ENCODE peak calls at places on chromosomes 3 and 15, in six cellular contexts. W, T, Y, L, R and A are unnamed samples.

GRCh38 chr15:67202091-67202490 is 52.4 kb downstream of the AAGAB start:
- DNase-seq in W (no peak), T (no peak), Y (no peak), L (no peak), R (no peak), A (no peak)

GRCh38 chr3:13567684-13568514 is 19.0 kb downstream of the FBLN2 start:
- DNase-seq in W (peak), T (no peak), Y (no peak), L (no peak), R (no peak), A (no peak)

GRCh38 chr15:68552773-68553172 is 26.0 kb upstream of the CORO2B start:
- DNase-seq in W (peak), T (no peak), Y (no peak), L (peak), R (no peak), A (no peak)

GRCh38 chr3:56269755-56270154 is 198.5 kb downstream of the ERC2 start:
- DNase-seq in W (no peak), T (no peak), Y (no peak), L (no peak), R (no peak), A (no peak)

GRCh38 chr15:39922450-39923092 is 2.5 kb upstream of the GPR176 start:
- DNase-seq in W (no peak), T (no peak), Y (no peak), L (no peak), R (no peak), A (no peak)

GRCh38 chr3:53941174-53941573 is 49.5 kb upstream of the SELENOK start:
- DNase-seq in W (no peak), T (no peak), Y (no peak), L (peak), R (no peak), A (peak)

GRCh38 chr3:29406433-29406832 is 125.6 kb downstream of the RBMS3 start:
- DNase-seq in W (no peak), T (no peak), Y (no peak), L (no peak), R (no peak), A (no peak)

GRCh38 chr3:46901591-46902187 is 24.2 kb downstream of the PTH1R start:
- DNase-seq in W (peak), T (peak), Y (no peak), L (no peak), R (no peak), A (no peak)

GRCh38 chr15:85639752-85640381 is 154.9 kb downstream of the KLHL25 start:
- DNase-seq in W (no peak), T (no peak), Y (no peak), L (no peak), R (no peak), A (no peak)

GRCh38 chr3:177427096-177427495 is 229.8 kb upstream of the TBL1XR1 start:
- DNase-seq in W (no peak), T (no peak), Y (peak), L (no peak), R (no peak), A (no peak)

GRCh38 chr15:69414702-69415161 is 583 bp downstream of the KIF23 start:
- DNase-seq in W (no peak), T (no peak), Y (peak), L (peak), R (no peak), A (peak)

DNA sequence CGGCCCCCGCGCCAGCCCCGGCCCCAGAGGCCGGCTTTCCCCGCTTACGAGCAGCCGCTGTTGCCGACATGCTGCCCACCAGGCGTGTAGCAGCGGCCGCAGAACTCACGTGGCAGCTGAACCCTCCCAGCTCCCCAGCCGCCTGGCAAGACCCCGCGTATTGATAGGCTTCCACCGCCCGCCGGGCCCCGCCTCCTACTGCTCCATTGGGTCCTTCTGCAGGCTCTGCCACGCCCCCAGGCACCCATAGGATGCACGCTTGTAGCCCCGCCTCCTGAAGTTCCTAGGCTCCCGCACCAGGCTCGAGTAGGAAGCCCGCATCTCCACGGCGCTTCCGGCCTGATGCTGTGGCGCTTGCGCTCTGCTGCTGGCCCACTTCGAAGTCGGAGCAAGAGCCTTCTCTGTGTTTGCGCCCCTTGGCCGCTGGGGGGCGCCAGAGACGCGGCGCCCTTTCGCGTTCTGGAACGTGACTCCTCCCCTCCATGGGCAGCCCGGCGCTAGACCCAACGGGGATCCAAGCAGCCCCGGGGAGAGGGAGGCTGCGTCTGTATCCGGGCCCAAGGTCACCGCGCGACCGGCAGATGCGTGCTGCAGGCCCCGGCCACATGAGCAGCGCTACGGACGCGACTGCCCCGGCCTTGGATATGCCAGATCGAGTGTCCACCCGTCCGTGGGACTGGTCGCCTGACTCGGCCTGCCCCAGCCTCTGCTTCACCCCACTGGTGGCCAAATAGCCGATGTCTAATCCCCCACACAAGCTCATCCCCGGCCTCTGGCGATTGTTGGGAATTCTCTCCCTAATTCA is at the start of the genes PARP3 and RRP9:
- DNase-seq in W (peak), T (peak), Y (peak), L (peak), R (peak), A (peak)
- TF ChIP-seq POLR2A in W (no peak), T (peak), Y (peak), L (peak), R (no peak), A (peak)

DNA sequence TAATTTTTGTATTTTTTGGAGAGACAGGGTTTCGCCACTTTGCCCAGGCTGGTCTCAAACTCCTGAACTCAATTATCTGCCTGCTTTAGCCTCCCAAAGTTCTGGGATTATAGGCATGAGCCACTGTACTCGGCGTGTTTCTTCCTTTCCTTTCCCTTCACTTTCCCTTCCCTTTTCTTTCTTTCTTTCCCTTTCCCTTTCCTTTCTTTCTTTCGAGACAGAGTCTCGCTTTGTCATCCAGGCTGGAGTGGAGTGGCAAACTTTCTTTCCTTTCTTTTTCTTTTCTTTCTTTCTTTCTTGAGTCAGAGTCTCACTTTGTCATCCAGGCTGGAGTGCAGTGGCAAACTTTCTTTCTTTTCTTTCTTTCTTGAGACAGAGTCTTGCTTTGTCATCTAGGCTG is 17.4 kb upstream of the LDHAL6B start:
- DNase-seq in W (no peak), T (no peak), Y (no peak), L (no peak), R (no peak), A (no peak)
- TF ChIP-seq POLR2A in W (no peak), T (no peak), Y (no peak), L (no peak), R (no peak), A (no peak)

GRCh38 chr15:45642203-45642932 is 7.5 kb downstream of the SQOR start:
- DNase-seq in W (no peak), T (peak), Y (peak), L (no peak), R (no peak), A (peak)

GRCh38 chr15:45647828-45648227 is 13.0 kb downstream of the SQOR start:
- DNase-seq in W (no peak), T (no peak), Y (no peak), L (no peak), R (no peak), A (no peak)

GRCh38 chr15:45644437-45644836 is 9.6 kb downstream of the SQOR start:
- DNase-seq in W (no peak), T (no peak), Y (no peak), L (no peak), R (no peak), A (no peak)

GRCh38 chr15:45646220-45646619 is 11.4 kb downstream of the SQOR start:
- DNase-seq in W (no peak), T (no peak), Y (no peak), L (no peak), R (no peak), A (no peak)

GRCh38 chr15:45645026-45645980 is 10.5 kb downstream of the SQOR start:
- DNase-seq in W (no peak), T (no peak), Y (peak), L (peak), R (no peak), A (no peak)
- TF ChIP-seq POLR2A in W (no peak), T (no peak), Y (no peak), L (no peak), R (no peak), A (no peak)

DNA sequence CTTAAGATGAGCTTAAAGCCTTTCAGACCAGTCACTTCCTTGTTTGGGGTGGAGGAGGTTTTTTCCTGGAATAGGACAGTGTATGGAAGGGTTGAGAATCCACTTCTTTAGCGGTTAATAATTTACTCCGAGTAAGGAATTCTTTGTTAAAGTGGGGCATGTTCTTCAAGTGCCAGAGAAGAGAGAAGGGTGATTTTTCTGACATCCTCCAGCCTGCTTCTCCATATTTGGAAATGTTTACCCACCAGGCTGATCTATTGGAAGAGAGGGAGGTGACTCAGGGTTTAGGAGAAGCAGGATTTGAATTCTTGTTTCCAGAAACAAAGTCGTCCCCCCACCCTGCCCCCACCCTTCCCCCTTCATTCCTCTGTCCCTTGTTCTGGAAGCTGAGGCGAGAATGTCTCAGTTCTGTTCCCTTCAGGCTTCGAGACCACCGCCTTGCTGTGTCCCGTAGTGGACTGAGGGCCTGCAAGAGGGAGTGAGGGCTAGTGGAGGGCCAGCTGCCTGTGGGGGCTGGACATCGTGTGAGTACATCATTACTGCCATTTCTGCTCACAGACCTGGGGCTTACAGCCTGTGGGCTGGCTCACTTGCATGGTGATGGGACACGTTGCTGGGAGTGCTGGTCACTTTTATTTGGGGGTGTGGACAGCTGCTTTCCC is 58.5 kb downstream of the LPP start:
- DNase-seq in W (no peak), T (no peak), Y (no peak), L (peak), R (no peak), A (no peak)
- TF ChIP-seq POLR2A in W (no peak), T (no peak), Y (no peak), L (no peak), R (no peak), A (no peak)

GRCh38 chr15:33200444-33200843 is 5.9 kb upstream of the FMN1 start:
- DNase-seq in W (no peak), T (no peak), Y (no peak), L (no peak), R (no peak), A (no peak)

GRCh38 chr15:33195283-33195682 is 769 bp upstream of the FMN1 start:
- DNase-seq in W (no peak), T (no peak), Y (no peak), L (no peak), R (no peak), A (no peak)

GRCh38 chr15:33200903-33201302 is 6.4 kb upstream of the FMN1 start:
- DNase-seq in W (no peak), T (no peak), Y (no peak), L (no peak), R (no peak), A (no peak)

GRCh38 chr15:33194704-33195261 is at the start of gene FMN1:
- DNase-seq in W (peak), T (peak), Y (peak), L (peak), R (peak), A (peak)

DNA sequence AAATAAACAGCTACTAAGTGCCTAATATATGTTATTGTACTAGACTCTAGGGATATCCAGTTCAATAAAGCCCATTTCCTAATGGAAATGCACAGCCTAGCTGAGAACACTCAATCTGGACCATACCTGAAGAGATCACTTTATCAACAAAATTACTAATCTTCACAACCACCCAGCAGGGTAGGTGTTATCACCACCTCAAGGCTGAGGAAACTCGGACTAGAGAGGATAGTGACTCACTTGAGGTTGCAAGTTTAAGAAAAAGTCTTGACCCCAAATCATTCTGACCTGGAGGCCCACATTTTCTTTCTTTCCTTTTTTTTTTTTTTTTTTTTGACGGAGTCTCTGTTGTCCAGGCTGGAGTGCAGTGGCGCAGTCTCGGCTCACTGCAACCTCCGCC is 3.1 kb upstream of the FMN1 start:
- DNase-seq in W (no peak), T (no peak), Y (no peak), L (no peak), R (no peak), A (no peak)
- TF ChIP-seq POLR2A in W (no peak), T (no peak), Y (no peak), L (no peak), R (no peak), A (no peak)

GRCh38 chr3:36944641-36945270 is at the start of gene TRANK1:
- DNase-seq in W (peak), T (peak), Y (peak), L (peak), R (peak), A (no peak)
- TF ChIP-seq POLR2A in W (no peak), T (no peak), Y (no peak), L (no peak), R (no peak), A (peak)